ENCODE peak calls at places on chromosomes 12 and 14, in seven cellular contexts. B, L, W, R, S, I and O are unnamed samples.

GRCh38 chr14:60642790-60643397 is 6.4 kb downstream of the SIX1 start:
- DNase-seq in W (no peak), R (no peak), I (no peak), S (no peak), B (no peak), L (no peak), O (no peak)

GRCh38 chr14:34496679-34497513 is 34.9 kb upstream of the SPTSSA start:
- DNase-seq in L (peak), R (peak), S (no peak), W (peak), I (no peak), B (peak), O (no peak)

GRCh38 chr14:81727243-81727642 is 193.6 kb upstream of the SEL1L start:
- DNase-seq in I (no peak), S (no peak), R (no peak), W (peak), L (peak), B (no peak), O (no peak)

GRCh38 chr14:73943083-73943482 is 6.8 kb downstream of the FAM161B start:
- DNase-seq in R (no peak), B (no peak), I (no peak), L (peak), S (no peak), W (no peak), O (no peak)

GRCh38 chr12:109092484-109093021 is 719 bp downstream of the ALKBH2 start:
- DNase-seq in I (no peak), L (no peak), B (no peak), S (no peak), W (peak), R (no peak), O (no peak)

GRCh38 chr12:96215933-96216273 is 21.7 kb downstream of the ELK3 start:
- DNase-seq in W (no peak), I (no peak), B (no peak), S (no peak), L (no peak), R (no peak), O (no peak)

GRCh38 chr12:43551971-43552559 is at the start of gene ADAMTS20:
- DNase-seq in I (peak), B (peak), L (no peak), R (peak), W (peak), S (no peak), O (peak)

GRCh38 chr12:63967358-63967757 is 122.9 kb downstream of the SRGAP1 start:
- DNase-seq in B (no peak), L (no peak), R (no peak), W (peak), S (no peak), I (no peak), O (no peak)

GRCh38 chr14:64973026-64973442 is 898 bp upstream of the RAB15 start:
- DNase-seq in R (no peak), W (no peak), I (no peak), S (no peak), B (no peak), L (no peak), O (no peak)

GRCh38 chr12:69879007-69879960 is 54.3 kb downstream of the MYRFL start:
- DNase-seq in R (peak), W (peak), L (peak), S (peak), B (peak), I (peak), O (peak)

GRCh38 chr12:122413516-122414404 is 8.7 kb downstream of the CLIP1 start:
- DNase-seq in W (peak), S (no peak), R (no peak), L (no peak), I (no peak), B (no peak), O (no peak)

GRCh38 chr12:33111850-33112249 is 215.3 kb upstream of the PKP2 start:
- DNase-seq in W (no peak), L (no peak), S (no peak), R (no peak), I (no peak), B (no peak), O (no peak)

GRCh38 chr12:11553871-11554533 is 95.5 kb upstream of the ETV6 start:
- DNase-seq in R (peak), I (peak), S (peak), L (peak), W (peak), B (peak), O (peak)